ENCODE peak calls at places on chromosomes 7 and 10, in five cellular contexts. H is adrenal gland, O is body of pancreas, W is left lung, P is Panc1. S is an unnamed sample.
A peak's percentile ranks its signal among the peaks of the same experiment; 100 is the strongest.

GRCh38 chr7:35362341-35362740 is 108.4 kb upstream of the TBX20 start:
- DNase-seq in H (no peak), O (no peak), W (no peak), P (no peak), S (no peak)

GRCh38 chr7:33671521-33672262 is 233.6 kb upstream of the BMPER start:
- DNase-seq in H (no peak), O (no peak), W (no peak), P (no peak), S (no peak)

GRCh38 chr10:59635502-59636290 is 74.0 kb downstream of the SLC16A9 start:
- DNase-seq in H (no peak), O (no peak), W (no peak), P (no peak), S (no peak)

GRCh38 chr10:47286591-47287325 is 13.2 kb upstream of the GDF10 start:
- DNase-seq in H (no peak), O (no peak), W (no peak), P (no peak), S (no peak)

GRCh38 chr10:78170026-78170475 is 136.4 kb downstream of the RPS24 start:
- DNase-seq in H (no peak), O (no peak), W (no peak), P (no peak), S (no peak)

GRCh38 chr10:62171791-62172190 is 96.9 kb downstream of the RTKN2 start:
- DNase-seq in H (no peak), O (no peak), W (no peak), P (no peak), S (no peak)

GRCh38 chr7:45390180-45390579 is 184.0 kb upstream of the ADCY1 start:
- DNase-seq in H (no peak), O (no peak), W (no peak), P (no peak), S (no peak)

GRCh38 chr7:20778063-20778721 is 8.5 kb downstream of the SP8 start:
- DNase-seq in H (no peak), O (peak; percentile 39), W (peak; percentile 83), P (no peak), S (peak; percentile 60)

GRCh38 chr7:29131678-29132077 is 14.7 kb downstream of the CPVL start:
- DNase-seq in H (no peak), O (no peak), W (no peak), P (no peak), S (no peak)

GRCh38 chr7:38673795-38674194 is 42.6 kb upstream of the AMPH start:
- DNase-seq in H (no peak), O (no peak), W (no peak), P (peak; percentile 22), S (no peak)

GRCh38 chr10:8614054-8614565 is 559.6 kb downstream of the GATA3 start:
- DNase-seq in H (no peak), O (no peak), W (no peak), P (no peak), S (no peak)

GRCh38 chr7:68133045-68133444 is 1136.4 kb downstream of the TYW1 start:
- DNase-seq in H (no peak), O (peak; percentile 24), W (no peak), P (no peak), S (no peak)

GRCh38 chr7:1290262-1291039 is 57.8 kb downstream of the UNCX start:
- DNase-seq in H (no peak), O (peak; percentile 35), W (peak; percentile 62), P (no peak), S (no peak)

GRCh38 chr10:118259288-118259906 is 82.7 kb downstream of the FAM204A start:
- DNase-seq in H (peak; percentile 44), O (peak; percentile 39), W (no peak), P (no peak), S (no peak)

GRCh38 chr7:149867762-149868637 is 5.8 kb upstream of the ATP6V0E2 start:
- DNase-seq in H (no peak), O (no peak), W (no peak), P (no peak), S (no peak)

GRCh38 chr10:131832056-131832685 is 68.6 kb upstream of the PPP2R2D start:
- DNase-seq in H (no peak), O (no peak), W (peak; percentile 63), P (no peak), S (no peak)

GRCh38 chr7:14219125-14219524 is 229.7 kb upstream of the ETV1 start:
- DNase-seq in H (no peak), O (no peak), W (no peak), P (no peak), S (no peak)

GRCh38 chr7:37353949-37354660 is 94.6 kb downstream of the ELMO1 start:
- DNase-seq in H (no peak), O (no peak), W (no peak), P (no peak), S (no peak)
- H3K4me1 ChIP-seq in H (peaks cover 24% of the 10 kb centered on the region), O (peaks cover 4% of the 10 kb centered on the region), W (peaks cover 60% of the 10 kb centered on the region), P (no peaks in the 10 kb centered on the region), S (peaks cover 11% of the 10 kb centered on the region)

GRCh38 chr10:1206101-1206500 is 149.9 kb downstream of the WDR37 start:
- DNase-seq in H (no peak), O (no peak), W (no peak), P (no peak), S (no peak)

GRCh38 chr10:1205450-1206030 is 149.4 kb downstream of the WDR37 start:
- DNase-seq in H (no peak), O (no peak), W (no peak), P (no peak), S (no peak)

GRCh38 chr10:1204434-1205326 is 148.5 kb downstream of the WDR37 start:
- DNase-seq in H (no peak), O (no peak), W (peak; percentile 70), P (no peak), S (no peak)

GRCh38 chr10:1208376-1209311 is 152.5 kb downstream of the WDR37 start:
- DNase-seq in H (no peak), O (no peak), W (no peak), P (no peak), S (no peak)

DNA sequence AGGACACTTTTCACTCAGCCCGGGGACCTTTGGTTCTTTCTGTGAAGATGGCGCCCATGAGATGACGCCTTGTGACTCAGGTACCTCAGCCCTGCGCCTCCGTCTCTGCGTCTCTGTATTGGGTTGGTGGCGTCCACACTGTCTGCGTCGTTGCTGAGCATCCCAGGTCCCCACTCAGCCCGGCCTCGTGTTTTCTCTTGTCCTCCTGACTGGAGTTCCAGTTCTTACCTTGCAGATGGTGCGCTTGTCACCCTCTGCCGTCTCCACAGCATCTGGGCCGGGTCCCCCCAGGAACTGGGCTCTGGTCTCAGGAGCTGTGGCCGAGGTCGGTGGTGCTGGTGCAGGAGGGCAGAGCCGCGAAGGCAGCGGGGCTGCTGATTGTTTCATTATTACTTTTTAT is 150.4 kb downstream of the WDR37 start:
- DNase-seq in H (no peak), O (no peak), W (no peak), P (no peak), S (no peak)
- H3K9me3 ChIP-seq in H (no peaks in the 10 kb centered on the region), O (no peaks in the 10 kb centered on the region), W (no peaks in the 10 kb centered on the region), P (no peaks in the 10 kb centered on the region), S (no peaks in the 10 kb centered on the region)

GRCh38 chr7:130943981-130944380 is 210.0 kb upstream of the KLF14 start:
- DNase-seq in H (no peak), O (no peak), W (no peak), P (no peak), S (no peak)

GRCh38 chr7:130944997-130945396 is 211.0 kb upstream of the KLF14 start:
- DNase-seq in H (no peak), O (no peak), W (no peak), P (no peak), S (no peak)

GRCh38 chr7:130942211-130942964 is 208.4 kb upstream of the KLF14 start:
- DNase-seq in H (peak; percentile 78), O (peak; percentile 77), W (no peak), P (peak; percentile 91), S (no peak)

GRCh38 chr7:130941322-130942210 is 207.6 kb upstream of the KLF14 start:
- DNase-seq in H (peak; percentile 84), O (peak; percentile 74), W (peak; percentile 78), P (peak; percentile 91), S (peak; percentile 62)

GRCh38 chr7:130943336-130943901 is 209.4 kb upstream of the KLF14 start:
- DNase-seq in H (no peak), O (no peak), W (no peak), P (peak; percentile 82), S (no peak)
- H3K27ac ChIP-seq in H (peak overlapping the region; percentile 88), O (peak overlapping the region; percentile 91), W (peak overlapping the region; percentile 79), P (peak overlapping the region; percentile 99), S (no peak overlapping the region)

DNA sequence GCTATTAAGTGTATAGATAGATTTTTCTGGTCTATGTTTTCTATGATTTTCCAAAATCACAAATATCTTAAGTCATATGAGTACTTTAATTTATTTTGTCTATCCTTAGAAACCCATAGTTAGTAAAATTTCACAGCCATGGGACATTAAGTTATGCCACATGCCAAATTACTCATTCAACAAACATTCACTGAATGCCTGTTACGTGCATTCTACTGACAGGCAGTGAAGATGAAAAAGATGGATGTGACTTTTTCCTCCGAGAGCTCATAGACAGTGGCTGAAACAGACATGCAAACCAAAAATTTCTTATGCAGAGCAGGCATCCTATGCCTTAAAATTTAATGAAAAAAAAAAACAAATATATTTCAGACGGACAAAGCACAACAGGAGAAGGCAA is 84.9 kb downstream of the CHRM2 start:
- DNase-seq in H (no peak), O (no peak), W (no peak), P (no peak), S (no peak)
- H3K4me1 ChIP-seq in H (no peaks in the 10 kb centered on the region), O (no peaks in the 10 kb centered on the region), W (peaks cover 6% of the 10 kb centered on the region), P (no peaks in the 10 kb centered on the region), S (peaks cover 6% of the 10 kb centered on the region)

GRCh38 chr7:157521752-157522151 is 184.9 kb downstream of the DNAJB6 start:
- DNase-seq in H (no peak), O (no peak), W (no peak), P (no peak), S (no peak)

GRCh38 chr7:157521061-157521731 is 184.4 kb downstream of the DNAJB6 start:
- DNase-seq in H (no peak), O (no peak), W (no peak), P (no peak), S (peak; percentile 48)

GRCh38 chr7:157519246-157519645 is 182.4 kb downstream of the DNAJB6 start:
- DNase-seq in H (no peak), O (no peak), W (no peak), P (no peak), S (no peak)

GRCh38 chr7:157519798-157520244 is 183.0 kb downstream of the DNAJB6 start:
- DNase-seq in H (no peak), O (no peak), W (no peak), P (no peak), S (no peak)

DNA sequence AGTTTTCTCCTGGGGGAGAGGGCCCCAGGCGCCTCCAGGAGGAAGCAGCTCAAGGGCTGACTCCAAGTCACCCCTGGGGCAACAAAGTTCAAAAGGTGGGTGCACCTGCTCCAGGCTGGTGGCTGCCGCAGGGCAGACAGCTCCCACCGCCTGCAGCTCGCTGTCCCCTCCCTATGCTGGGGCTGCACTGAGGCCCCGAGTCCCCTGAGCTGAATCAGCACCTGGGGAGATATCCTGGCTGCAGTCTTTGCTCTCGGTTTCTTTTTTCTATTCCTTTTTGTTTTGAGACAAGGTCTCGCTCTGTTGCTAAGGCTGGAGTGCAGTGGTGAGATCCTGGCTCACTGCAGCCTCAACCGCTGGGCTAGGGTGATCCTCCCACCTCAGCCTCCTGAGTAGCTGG is 183.4 kb downstream of the DNAJB6 start:
- DNase-seq in H (no peak), O (no peak), W (no peak), P (no peak), S (no peak)
- H3K9me3 ChIP-seq in H (no peaks in the 10 kb centered on the region), O (no peaks in the 10 kb centered on the region), W (no peaks in the 10 kb centered on the region), P (no peaks in the 10 kb centered on the region), S (no peaks in the 10 kb centered on the region)

S was measured in right cardiac atrium.